ENCODE peak calls at places on chromosomes 16 and 17, in seven cellular contexts. B is activated naive CD4-positive, alpha-beta T cell; O is SJSA1; K is cardiac septum; E is astrocyte of the spinal cord; U is G401; G is OCI-LY7. X is an unnamed sample.
A peak's percentile ranks its signal among the peaks of the same experiment; 100 is the strongest.

GRCh38 chr17:79850571-79851460 is 11.6 kb upstream of the CBX4 start:
- DNase-seq in B (no peak), O (peak; percentile 99), K (no peak), E (peak; percentile 58), U (no peak), G (no peak), X (peak; percentile 73)

GRCh38 chr17:75457047-75457654 is 716 bp downstream of the TMEM94 start:
- DNase-seq in B (no peak), O (peak; percentile 74), K (no peak), E (peak; percentile 47), U (peak; percentile 70), G (peak; percentile 21), X (peak; percentile 34)

GRCh38 chr17:17313350-17313991 is 10.3 kb downstream of the NT5M start:
- DNase-seq in B (no peak), O (no peak), K (peak; percentile 77), E (no peak), U (peak; percentile 58), G (peak; percentile 74), X (no peak)

GRCh38 chr17:1958134-1958881 is 66.8 kb downstream of the RTN4RL1 start:
- DNase-seq in B (no peak), O (no peak), K (no peak), E (no peak), U (no peak), G (no peak), X (no peak)

GRCh38 chr17:50200447-50201225 is 795 bp downstream of the COL1A1 start:
- DNase-seq in B (peak; percentile 58), O (peak; percentile 98), K (peak; percentile 94), E (peak; percentile 95), U (peak; percentile 70), G (peak; percentile 85), X (peak; percentile 81)

GRCh38 chr17:19410101-19410500 is 931 bp upstream of the RNF112 start:
- DNase-seq in B (no peak), O (no peak), K (peak; percentile 33), E (no peak), U (no peak), G (no peak), X (no peak)

GRCh38 chr16:73713817-73714495 is 582.7 kb upstream of the PSMD7 start:
- DNase-seq in B (no peak), O (no peak), K (no peak), E (peak; percentile 3), U (peak; percentile 5), G (peak; percentile 2), X (no peak)

GRCh38 chr16:66886914-66887313 is 6.6 kb downstream of the PDP2 start:
- DNase-seq in B (no peak), O (no peak), K (no peak), E (peak; percentile 60), U (no peak), G (no peak), X (no peak)

GRCh38 chr17:73610331-73610911 is 33.8 kb downstream of the SDK2 start:
- DNase-seq in B (no peak), O (no peak), K (no peak), E (no peak), U (peak; percentile 61), G (no peak), X (no peak)

GRCh38 chr17:71033336-71033735 is 864.0 kb downstream of the KCNJ2 start:
- DNase-seq in B (no peak), O (no peak), K (no peak), E (peak; percentile 21), U (no peak), G (no peak), X (no peak)

X was measured in foreskin fibroblast.